ENCODE peak calls at places on chromosomes 2 and 18, in four cellular contexts. K is stimulated activated CD4-positive, alpha-beta T cell treated with anti-CD3 and anti-CD28 coated beads, Interleukin-1b, Interleukin-23, amount 100 ng/mL, for 24 hours; I is EH; M is hepatic stellate cell. D is an unnamed sample.
A peak's percentile ranks its signal among the peaks of the same experiment; 100 is the strongest.

GRCh38 chr2:122886479-122887130 is 1131.2 kb downstream of the TSN start:
- DNase-seq in K (no peak), M (no peak), I (no peak), D (no peak)

GRCh38 chr2:42767899-42768705 is 4.2 kb upstream of the OXER1 start:
- DNase-seq in I (no peak), M (no peak), K (no peak), D (no peak)

GRCh38 chr2:138831691-138832090 is 51.5 kb upstream of the NXPH2 start:
- DNase-seq in K (no peak), M (no peak), I (no peak), D (no peak)

GRCh38 chr2:235920216-235920615 is 248.0 kb downstream of the GBX2 start:
- DNase-seq in M (no peak), I (no peak), K (no peak), D (no peak)

GRCh38 chr18:26436176-26437031 is 111.9 kb downstream of the KCTD1 start:
- DNase-seq in K (no peak), I (peak; percentile 72), M (no peak), D (no peak)

GRCh38 chr2:53787911-53788289 is 1.1 kb downstream of the ERLEC1 start:
- DNase-seq in I (peak; percentile 31), M (no peak), K (no peak), D (no peak)

GRCh38 chr18:8800445-8800844 is 95.1 kb downstream of the MTCL1 start:
- DNase-seq in I (peak; percentile 100), K (no peak), M (peak; percentile 90), D (no peak)

GRCh38 chr18:22490429-22490846 is 72.7 kb upstream of the CTAGE1 start:
- DNase-seq in M (no peak), K (no peak), I (no peak), D (no peak)

GRCh38 chr2:192162392-192163042 is 32.2 kb downstream of the TMEFF2 start:
- DNase-seq in I (peak; percentile 72), K (peak; percentile 58), M (peak; percentile 4), D (peak; percentile 11)

GRCh38 chr18:67104700-67105284 is 411.7 kb downstream of the DSEL start:
- DNase-seq in M (peak; percentile 11), I (peak; percentile 60), K (peak; percentile 3), D (no peak)

GRCh38 chr2:159982842-159983785 is 79.3 kb downstream of the PLA2R1 start:
- DNase-seq in I (peak; percentile 56), K (no peak), M (no peak), D (no peak)

GRCh38 chr2:39529836-39530235 is 92.8 kb upstream of the MAP4K3 start:
- DNase-seq in M (no peak), I (no peak), K (no peak), D (no peak)

GRCh38 chr2:49241506-49241905 is 87.2 kb upstream of the FSHR start:
- DNase-seq in I (peak; percentile 51), M (no peak), K (no peak), D (no peak)